ENCODE peak calls at places on chromosomes 12 and 14, in five cellular contexts. T is iPS-NIHi11, H is HT1080, D is GM12865, V is left ventricle myocardium inferior. L is an unnamed sample.

GRCh38 chr14:104705340-104706047 is 16.1 kb downstream of the INF2 start:
- DNase-seq in T (no peak), H (no peak), D (no peak), V (no peak), L (no peak)

GRCh38 chr12:94100254-94100653 is 48.1 kb upstream of the PLXNC1 start:
- DNase-seq in T (no peak), H (peak; percentile 94), D (no peak), V (no peak), L (peak; percentile 56)

GRCh38 chr12:116614194-116614885 is 55.2 kb downstream of the MAP1LC3B2 start:
- DNase-seq in T (no peak), H (no peak), D (no peak), V (no peak), L (no peak)

GRCh38 chr12:79886917-79887519 is 47.9 kb downstream of the PPP1R12A start:
- DNase-seq in T (no peak), H (peak; percentile 47), D (peak; percentile 59), V (no peak), L (peak; percentile 82)

GRCh38 chr14:34539407-34540180 is at the start of gene EAPP:
- DNase-seq in T (peak; percentile 96), H (peak; percentile 92), D (peak; percentile 98), V (peak; percentile 98), L (no peak)

GRCh38 chr12:13194462-13195110 is 1.9 kb upstream of the EMP1 start:
- DNase-seq in T (no peak), H (no peak), D (no peak), V (no peak), L (no peak)

GRCh38 chr12:118813778-118814359 is 167.5 kb upstream of the SRRM4 start:
- DNase-seq in T (peak; percentile 15), H (no peak), D (no peak), V (no peak), L (peak; percentile 66)

GRCh38 chr12:45425426-45425825 is 209.5 kb downstream of the ANO6 start:
- DNase-seq in T (no peak), H (peak; percentile 66), D (no peak), V (no peak), L (no peak)

GRCh38 chr12:68271346-68271745 is 17.9 kb upstream of the IL22 start:
- DNase-seq in T (no peak), H (no peak), D (no peak), V (no peak), L (no peak)

GRCh38 chr14:52269100-52269499 is 1.6 kb downstream of the PTGDR start:
- DNase-seq in T (no peak), H (no peak), D (no peak), V (no peak), L (no peak)

GRCh38 chr12:112539221-112539620 is 120.5 kb downstream of the PTPN11 start:
- DNase-seq in T (no peak), H (peak; percentile 35), D (no peak), V (no peak), L (no peak)

GRCh38 chr12:120352117-120352516 is 16.8 kb downstream of the MSI1 start:
- DNase-seq in T (no peak), H (peak; percentile 84), D (no peak), V (no peak), L (no peak)

GRCh38 chr14:54653764-54654469 is 87.0 kb downstream of the SAMD4A start:
- DNase-seq in T (peak; percentile 50), H (peak; percentile 93), D (no peak), V (peak; percentile 55), L (no peak)

GRCh38 chr12:60394680-60395079 is 798.9 kb downstream of the SLC16A7 start:
- DNase-seq in T (no peak), H (peak; percentile 80), D (no peak), V (no peak), L (no peak)

GRCh38 chr14:52873694-52874093 is 77.2 kb downstream of the FERMT2 start:
- DNase-seq in T (no peak), H (no peak), D (no peak), V (no peak), L (peak; percentile 10)